ENCODE peak calls at places on chromosomes 12 and 14, in four cellular contexts. B is CD8-positive, alpha-beta T cell; E is activated T-cell treated with anti-CD3 and anti-CD28 coated beads for 48 hours; R is activated T-helper 1 cell treated with anti-CD3 and anti-CD28 coated beads, Interleukin-2, amount 50 U/mL, for 16 hours. A is an unnamed sample.

GRCh38 chr12:49675137-49675536 is 32.1 kb downstream of the FMNL3 start:
- DNase-seq in B (no peak), E (no peak), R (no peak), A (no peak)

GRCh38 chr14:36767603-36768281 is 106.1 kb downstream of the PAX9 start:
- DNase-seq in B (no peak), E (no peak), R (no peak), A (no peak)

GRCh38 chr12:86683568-86683991 is 427.4 kb upstream of the MGAT4C start:
- DNase-seq in B (no peak), E (no peak), R (no peak), A (no peak)

GRCh38 chr14:106848330-106849121 is 1322.1 kb downstream of the TMEM121 start:
- DNase-seq in B (no peak), E (no peak), R (no peak), A (no peak)

GRCh38 chr12:619346-619745 is 43.9 kb downstream of the NINJ2 start:
- DNase-seq in B (peak), E (no peak), R (no peak), A (no peak)

GRCh38 chr12:9831720-9832119 is 4.4 kb downstream of the KLRF1 start:
- DNase-seq in B (no peak), E (no peak), R (no peak), A (no peak)

GRCh38 chr14:48504921-48505320 is 829.5 kb upstream of the MDGA2 start:
- DNase-seq in B (no peak), E (no peak), R (no peak), A (no peak)

GRCh38 chr12:78403136-78403535 is 461.4 kb upstream of the SYT1 start:
- DNase-seq in B (no peak), E (no peak), R (no peak), A (no peak)

GRCh38 chr14:76919811-76920571 is 93.8 kb downstream of the LRRC74A start:
- DNase-seq in B (no peak), E (no peak), R (no peak), A (peak)

GRCh38 chr12:119020377-119021360 is 39.3 kb downstream of the SRRM4 start:
- DNase-seq in B (no peak), E (peak), R (no peak), A (no peak)

GRCh38 chr14:103070971-103071542 is 13.0 kb upstream of the LBHD2 start:
- DNase-seq in B (no peak), E (no peak), R (no peak), A (no peak)

GRCh38 chr12:4871514-4871913 is 38.2 kb upstream of the KCNA1 start:
- DNase-seq in B (no peak), E (no peak), R (no peak), A (no peak)

GRCh38 chr14:98913967-98914620 is 357.9 kb downstream of the BCL11B start:
- DNase-seq in B (no peak), E (no peak), R (no peak), A (no peak)

A was measured in activated CD4-positive, alpha-beta T cell treated with anti-CD3 and anti-CD28 coated beads, Interleukin-2, amount 50 U/mL, for 1 hour.